ENCODE peak calls at places on chromosomes 6 and 20, in four cellular contexts. X is lower leg skin, S is choroid plexus epithelial cell, K is progenitor cell of endocrine pancreas. Y is an unnamed sample.

GRCh38 chr20:20849126-20849525 is 136.7 kb upstream of the RALGAPA2 start:
- DNase-seq in X (peak), K (no peak), S (no peak), Y (no peak)

GRCh38 chr6:89308525-89309400 is 6.3 kb downstream of the GABRR2 start:
- DNase-seq in K (no peak), S (no peak), X (no peak), Y (no peak)

GRCh38 chr20:62368629-62369507 is 1.8 kb upstream of the LAMA5 start:
- DNase-seq in K (peak), S (no peak), X (no peak), Y (no peak)

GRCh38 chr6:12748815-12749521 is 32.4 kb downstream of the PHACTR1 start:
- DNase-seq in K (peak), S (no peak), X (no peak), Y (peak)

GRCh38 chr6:79737172-79737571 is 106.0 kb downstream of the SH3BGRL2 start:
- DNase-seq in X (no peak), K (no peak), S (peak), Y (no peak)

GRCh38 chr6:50819906-50820589 is 1.4 kb downstream of the TFAP2B start:
- DNase-seq in K (no peak), X (peak), S (no peak), Y (no peak)

GRCh38 chr6:97097068-97098047 is 172.8 kb downstream of the KLHL32 start:
- DNase-seq in X (no peak), S (no peak), K (no peak), Y (no peak)

GRCh38 chr6:45946352-45946751 is 69.3 kb downstream of the CLIC5 start:
- DNase-seq in X (no peak), S (peak), K (no peak), Y (no peak)

GRCh38 chr6:1970151-1970561 is 275.2 kb downstream of the GMDS start:
- DNase-seq in X (no peak), S (peak), K (no peak), Y (no peak)

GRCh38 chr20:44549123-44549522 is 27.3 kb upstream of the SERINC3 start:
- DNase-seq in X (no peak), S (no peak), K (no peak), Y (no peak)

GRCh38 chr6:139151425-139152087 is 16.7 kb downstream of the HECA start:
- DNase-seq in S (no peak), X (no peak), K (no peak), Y (no peak)

GRCh38 chr20:53935353-53936084 is 134.9 kb downstream of the BCAS1 start:
- DNase-seq in X (no peak), S (no peak), K (no peak), Y (no peak)